ENCODE peak calls at places on chromosomes 4 and X, in ten cellular contexts. One of them, this sample, is unnamed.

GRCh38 chr4:43394976-43395375 is 502.5 kb downstream of the GRXCR1 start:
- DNase-seq in ecto neural progenitor cell: no peak
- DNase-seq in effector memory CD8-positive, alpha-beta T cell: no peak
- DNase-seq in AG04450: no peak
- DNase-seq in H54: no peak
- DNase-seq in ELF-1: no peak
- DNase-seq in activated CD4-positive, alpha-beta T cell treated with anti-CD3 and anti-CD28 coated beads, Interleukin-2, amount 50 U/mL, for 48 hours: no peak
- DNase-seq in nucleus accumbens: no peak
- DNase-seq in T1000: no peak
- DNase-seq in NCI-H510A: no peak
- DNase-seq in this sample: no peak

GRCh38 chrX:40164751-40165150 is 67.0 kb upstream of the BCOR start:
- DNase-seq in H54: no peak
- DNase-seq in ecto neural progenitor cell: no peak
- DNase-seq in AG04450: no peak
- DNase-seq in activated CD4-positive, alpha-beta T cell treated with anti-CD3 and anti-CD28 coated beads, Interleukin-2, amount 50 U/mL, for 48 hours: no peak
- DNase-seq in effector memory CD8-positive, alpha-beta T cell: no peak
- DNase-seq in ELF-1: no peak
- DNase-seq in nucleus accumbens: no peak
- DNase-seq in NCI-H510A: no peak
- DNase-seq in T1000: no peak
- DNase-seq in this sample: no peak

GRCh38 chrX:25025615-25026014 is 9.8 kb upstream of the ARX start:
- DNase-seq in ELF-1: no peak
- DNase-seq in AG04450: no peak
- DNase-seq in activated CD4-positive, alpha-beta T cell treated with anti-CD3 and anti-CD28 coated beads, Interleukin-2, amount 50 U/mL, for 48 hours: no peak
- DNase-seq in nucleus accumbens: no peak
- DNase-seq in ecto neural progenitor cell: no peak
- DNase-seq in T1000: no peak
- DNase-seq in effector memory CD8-positive, alpha-beta T cell: no peak
- DNase-seq in NCI-H510A: no peak
- DNase-seq in H54: no peak
- DNase-seq in this sample: no peak

GRCh38 chr4:26719954-26720552 is 136.2 kb downstream of the TBC1D19 start:
- DNase-seq in ELF-1: no peak
- DNase-seq in NCI-H510A: no peak
- DNase-seq in effector memory CD8-positive, alpha-beta T cell: no peak
- DNase-seq in T1000: no peak
- DNase-seq in activated CD4-positive, alpha-beta T cell treated with anti-CD3 and anti-CD28 coated beads, Interleukin-2, amount 50 U/mL, for 48 hours: no peak
- DNase-seq in nucleus accumbens: no peak
- DNase-seq in ecto neural progenitor cell: no peak
- DNase-seq in AG04450: no peak
- DNase-seq in H54: no peak
- DNase-seq in this sample: no peak

GRCh38 chr4:78665216-78665615 is 110.9 kb upstream of the BMP2K start:
- DNase-seq in effector memory CD8-positive, alpha-beta T cell: no peak
- DNase-seq in ecto neural progenitor cell: no peak
- DNase-seq in H54: no peak
- DNase-seq in ELF-1: no peak
- DNase-seq in AG04450: no peak
- DNase-seq in nucleus accumbens: no peak
- DNase-seq in T1000: no peak
- DNase-seq in NCI-H510A: no peak
- DNase-seq in activated CD4-positive, alpha-beta T cell treated with anti-CD3 and anti-CD28 coated beads, Interleukin-2, amount 50 U/mL, for 48 hours: no peak
- DNase-seq in this sample: no peak

GRCh38 chrX:110132450-110133114 is 129.7 kb downstream of the TMEM164 start:
- DNase-seq in AG04450: no peak
- DNase-seq in ecto neural progenitor cell: no peak
- DNase-seq in nucleus accumbens: no peak
- DNase-seq in T1000: no peak
- DNase-seq in NCI-H510A: no peak
- DNase-seq in effector memory CD8-positive, alpha-beta T cell: no peak
- DNase-seq in H54: no peak
- DNase-seq in ELF-1: no peak
- DNase-seq in activated CD4-positive, alpha-beta T cell treated with anti-CD3 and anti-CD28 coated beads, Interleukin-2, amount 50 U/mL, for 48 hours: no peak
- DNase-seq in this sample: no peak

GRCh38 chr4:155805016-155805415 is 46.2 kb downstream of the GUCY1B1 start:
- DNase-seq in ELF-1: no peak
- DNase-seq in H54: no peak
- DNase-seq in NCI-H510A: no peak
- DNase-seq in nucleus accumbens: no peak
- DNase-seq in AG04450: no peak
- DNase-seq in activated CD4-positive, alpha-beta T cell treated with anti-CD3 and anti-CD28 coated beads, Interleukin-2, amount 50 U/mL, for 48 hours: no peak
- DNase-seq in effector memory CD8-positive, alpha-beta T cell: no peak
- DNase-seq in ecto neural progenitor cell: no peak
- DNase-seq in T1000: no peak
- DNase-seq in this sample: no peak

GRCh38 chr4:107131295-107131694 is 95.2 kb upstream of the DKK2 start:
- DNase-seq in T1000: no peak
- DNase-seq in effector memory CD8-positive, alpha-beta T cell: no peak
- DNase-seq in nucleus accumbens: no peak
- DNase-seq in activated CD4-positive, alpha-beta T cell treated with anti-CD3 and anti-CD28 coated beads, Interleukin-2, amount 50 U/mL, for 48 hours: no peak
- DNase-seq in H54: no peak
- DNase-seq in ELF-1: no peak
- DNase-seq in AG04450: no peak
- DNase-seq in ecto neural progenitor cell: no peak
- DNase-seq in NCI-H510A: no peak
- DNase-seq in this sample: no peak

GRCh38 chr4:165873298-165874071 is 448 bp downstream of the TLL1 start:
- DNase-seq in nucleus accumbens: no peak
- DNase-seq in AG04450: no peak
- DNase-seq in activated CD4-positive, alpha-beta T cell treated with anti-CD3 and anti-CD28 coated beads, Interleukin-2, amount 50 U/mL, for 48 hours: peak
- DNase-seq in ecto neural progenitor cell: peak
- DNase-seq in NCI-H510A: no peak
- DNase-seq in T1000: no peak
- DNase-seq in ELF-1: peak
- DNase-seq in effector memory CD8-positive, alpha-beta T cell: no peak
- DNase-seq in H54: no peak
- DNase-seq in this sample: no peak

GRCh38 chrX:72393836-72394517 is 88.3 kb upstream of the CITED1 start:
- DNase-seq in AG04450: no peak
- DNase-seq in effector memory CD8-positive, alpha-beta T cell: no peak
- DNase-seq in ecto neural progenitor cell: no peak
- DNase-seq in NCI-H510A: no peak
- DNase-seq in activated CD4-positive, alpha-beta T cell treated with anti-CD3 and anti-CD28 coated beads, Interleukin-2, amount 50 U/mL, for 48 hours: no peak
- DNase-seq in T1000: no peak
- DNase-seq in nucleus accumbens: no peak
- DNase-seq in H54: no peak
- DNase-seq in ELF-1: no peak
- DNase-seq in this sample: no peak

GRCh38 chr4:187606581-187606980 is 389.0 kb upstream of the ZFP42 start:
- DNase-seq in AG04450: no peak
- DNase-seq in H54: peak
- DNase-seq in T1000: peak
- DNase-seq in NCI-H510A: no peak
- DNase-seq in nucleus accumbens: no peak
- DNase-seq in effector memory CD8-positive, alpha-beta T cell: no peak
- DNase-seq in activated CD4-positive, alpha-beta T cell treated with anti-CD3 and anti-CD28 coated beads, Interleukin-2, amount 50 U/mL, for 48 hours: no peak
- DNase-seq in ecto neural progenitor cell: no peak
- DNase-seq in ELF-1: peak
- DNase-seq in this sample: no peak

GRCh38 chr4:95835672-95836071 is 4.2 kb upstream of the PDHA2 start:
- DNase-seq in ecto neural progenitor cell: no peak
- DNase-seq in AG04450: no peak
- DNase-seq in H54: no peak
- DNase-seq in effector memory CD8-positive, alpha-beta T cell: no peak
- DNase-seq in nucleus accumbens: no peak
- DNase-seq in ELF-1: peak
- DNase-seq in NCI-H510A: no peak
- DNase-seq in T1000: no peak
- DNase-seq in activated CD4-positive, alpha-beta T cell treated with anti-CD3 and anti-CD28 coated beads, Interleukin-2, amount 50 U/mL, for 48 hours: no peak
- DNase-seq in this sample: no peak

GRCh38 chr4:86441175-86441960 is 81.5 kb upstream of the MAPK10 start:
- DNase-seq in ecto neural progenitor cell: no peak
- DNase-seq in effector memory CD8-positive, alpha-beta T cell: no peak
- DNase-seq in AG04450: no peak
- DNase-seq in NCI-H510A: no peak
- DNase-seq in activated CD4-positive, alpha-beta T cell treated with anti-CD3 and anti-CD28 coated beads, Interleukin-2, amount 50 U/mL, for 48 hours: no peak
- DNase-seq in nucleus accumbens: no peak
- DNase-seq in T1000: no peak
- DNase-seq in ELF-1: peak
- DNase-seq in H54: peak
- DNase-seq in this sample: no peak

GRCh38 chr4:133775881-133776280 is 425.7 kb downstream of the PABPC4L start:
- DNase-seq in H54: no peak
- DNase-seq in activated CD4-positive, alpha-beta T cell treated with anti-CD3 and anti-CD28 coated beads, Interleukin-2, amount 50 U/mL, for 48 hours: no peak
- DNase-seq in nucleus accumbens: no peak
- DNase-seq in NCI-H510A: no peak
- DNase-seq in ELF-1: no peak
- DNase-seq in effector memory CD8-positive, alpha-beta T cell: no peak
- DNase-seq in T1000: no peak
- DNase-seq in AG04450: peak
- DNase-seq in ecto neural progenitor cell: no peak
- DNase-seq in this sample: no peak

GRCh38 chr4:118867311-118868067 is 21.2 kb upstream of the SYNPO2 start:
- DNase-seq in activated CD4-positive, alpha-beta T cell treated with anti-CD3 and anti-CD28 coated beads, Interleukin-2, amount 50 U/mL, for 48 hours: no peak
- DNase-seq in H54: no peak
- DNase-seq in AG04450: no peak
- DNase-seq in ecto neural progenitor cell: no peak
- DNase-seq in NCI-H510A: no peak
- DNase-seq in effector memory CD8-positive, alpha-beta T cell: no peak
- DNase-seq in T1000: no peak
- DNase-seq in ELF-1: no peak
- DNase-seq in nucleus accumbens: no peak
- DNase-seq in this sample: no peak

GRCh38 chrX:33336783-33337182 is 125.4 kb upstream of the DMD start:
- DNase-seq in H54: no peak
- DNase-seq in ecto neural progenitor cell: peak
- DNase-seq in nucleus accumbens: peak
- DNase-seq in activated CD4-positive, alpha-beta T cell treated with anti-CD3 and anti-CD28 coated beads, Interleukin-2, amount 50 U/mL, for 48 hours: no peak
- DNase-seq in effector memory CD8-positive, alpha-beta T cell: no peak
- DNase-seq in NCI-H510A: no peak
- DNase-seq in ELF-1: peak
- DNase-seq in AG04450: no peak
- DNase-seq in T1000: no peak
- DNase-seq in this sample: no peak

GRCh38 chr4:78361621-78362120 is 189.9 kb upstream of the ANXA3 start:
- DNase-seq in nucleus accumbens: no peak
- DNase-seq in T1000: no peak
- DNase-seq in ecto neural progenitor cell: no peak
- DNase-seq in ELF-1: no peak
- DNase-seq in activated CD4-positive, alpha-beta T cell treated with anti-CD3 and anti-CD28 coated beads, Interleukin-2, amount 50 U/mL, for 48 hours: no peak
- DNase-seq in NCI-H510A: no peak
- DNase-seq in H54: no peak
- DNase-seq in effector memory CD8-positive, alpha-beta T cell: no peak
- DNase-seq in AG04450: no peak
- DNase-seq in this sample: no peak

GRCh38 chr4:20532871-20533870 is 167.1 kb upstream of the PACRGL start:
- DNase-seq in H54: no peak
- DNase-seq in activated CD4-positive, alpha-beta T cell treated with anti-CD3 and anti-CD28 coated beads, Interleukin-2, amount 50 U/mL, for 48 hours: no peak
- DNase-seq in T1000: peak
- DNase-seq in effector memory CD8-positive, alpha-beta T cell: no peak
- DNase-seq in nucleus accumbens: no peak
- DNase-seq in ELF-1: no peak
- DNase-seq in NCI-H510A: no peak
- DNase-seq in AG04450: no peak
- DNase-seq in ecto neural progenitor cell: no peak
- DNase-seq in this sample: no peak

GRCh38 chrX:76433219-76433618 is 5.7 kb downstream of the MAGEE1 start:
- DNase-seq in H54: no peak
- DNase-seq in NCI-H510A: peak
- DNase-seq in AG04450: no peak
- DNase-seq in activated CD4-positive, alpha-beta T cell treated with anti-CD3 and anti-CD28 coated beads, Interleukin-2, amount 50 U/mL, for 48 hours: no peak
- DNase-seq in nucleus accumbens: no peak
- DNase-seq in ecto neural progenitor cell: no peak
- DNase-seq in effector memory CD8-positive, alpha-beta T cell: no peak
- DNase-seq in ELF-1: no peak
- DNase-seq in T1000: no peak
- DNase-seq in this sample: no peak

GRCh38 chrX:313546-313945 is 5.0 kb downstream of the GTPBP6 start:
- DNase-seq in ecto neural progenitor cell: no peak
- DNase-seq in ELF-1: no peak
- DNase-seq in AG04450: no peak
- DNase-seq in T1000: no peak
- DNase-seq in activated CD4-positive, alpha-beta T cell treated with anti-CD3 and anti-CD28 coated beads, Interleukin-2, amount 50 U/mL, for 48 hours: no peak
- DNase-seq in effector memory CD8-positive, alpha-beta T cell: no peak
- DNase-seq in H54: no peak
- DNase-seq in NCI-H510A: no peak
- DNase-seq in nucleus accumbens: no peak
- DNase-seq in this sample: no peak

GRCh38 chr4:166078383-166078782 is 205.3 kb downstream of the TLL1 start:
- DNase-seq in nucleus accumbens: no peak
- DNase-seq in activated CD4-positive, alpha-beta T cell treated with anti-CD3 and anti-CD28 coated beads, Interleukin-2, amount 50 U/mL, for 48 hours: no peak
- DNase-seq in NCI-H510A: no peak
- DNase-seq in H54: no peak
- DNase-seq in T1000: no peak
- DNase-seq in ELF-1: no peak
- DNase-seq in ecto neural progenitor cell: no peak
- DNase-seq in effector memory CD8-positive, alpha-beta T cell: no peak
- DNase-seq in AG04450: no peak
- DNase-seq in this sample: no peak

GRCh38 chrX:37686348-37686736 is 751 bp downstream of the XK start:
- DNase-seq in ecto neural progenitor cell: no peak
- DNase-seq in nucleus accumbens: no peak
- DNase-seq in T1000: no peak
- DNase-seq in AG04450: no peak
- DNase-seq in H54: no peak
- DNase-seq in NCI-H510A: no peak
- DNase-seq in activated CD4-positive, alpha-beta T cell treated with anti-CD3 and anti-CD28 coated beads, Interleukin-2, amount 50 U/mL, for 48 hours: no peak
- DNase-seq in ELF-1: no peak
- DNase-seq in effector memory CD8-positive, alpha-beta T cell: no peak
- DNase-seq in this sample: no peak

GRCh38 chrX:11296051-11296450 is 2.8 kb downstream of the AMELX start:
- DNase-seq in T1000: no peak
- DNase-seq in ELF-1: no peak
- DNase-seq in H54: no peak
- DNase-seq in nucleus accumbens: no peak
- DNase-seq in ecto neural progenitor cell: no peak
- DNase-seq in AG04450: no peak
- DNase-seq in effector memory CD8-positive, alpha-beta T cell: no peak
- DNase-seq in activated CD4-positive, alpha-beta T cell treated with anti-CD3 and anti-CD28 coated beads, Interleukin-2, amount 50 U/mL, for 48 hours: no peak
- DNase-seq in NCI-H510A: no peak
- DNase-seq in this sample: no peak

GRCh38 chr4:170529760-170530440 is 440.1 kb upstream of the AADAT start:
- DNase-seq in T1000: no peak
- DNase-seq in ELF-1: no peak
- DNase-seq in activated CD4-positive, alpha-beta T cell treated with anti-CD3 and anti-CD28 coated beads, Interleukin-2, amount 50 U/mL, for 48 hours: no peak
- DNase-seq in nucleus accumbens: no peak
- DNase-seq in H54: no peak
- DNase-seq in effector memory CD8-positive, alpha-beta T cell: no peak
- DNase-seq in NCI-H510A: no peak
- DNase-seq in AG04450: no peak
- DNase-seq in ecto neural progenitor cell: no peak
- DNase-seq in this sample: no peak

GRCh38 chr4:16942491-16942890 is 44.0 kb upstream of the LDB2 start:
- DNase-seq in ecto neural progenitor cell: no peak
- DNase-seq in ELF-1: no peak
- DNase-seq in nucleus accumbens: no peak
- DNase-seq in AG04450: no peak
- DNase-seq in NCI-H510A: no peak
- DNase-seq in activated CD4-positive, alpha-beta T cell treated with anti-CD3 and anti-CD28 coated beads, Interleukin-2, amount 50 U/mL, for 48 hours: no peak
- DNase-seq in T1000: no peak
- DNase-seq in effector memory CD8-positive, alpha-beta T cell: no peak
- DNase-seq in H54: no peak
- DNase-seq in this sample: no peak

GRCh38 chr4:157128395-157128794 is 52.4 kb downstream of the GLRB start:
- DNase-seq in NCI-H510A: no peak
- DNase-seq in nucleus accumbens: no peak
- DNase-seq in H54: no peak
- DNase-seq in T1000: no peak
- DNase-seq in activated CD4-positive, alpha-beta T cell treated with anti-CD3 and anti-CD28 coated beads, Interleukin-2, amount 50 U/mL, for 48 hours: no peak
- DNase-seq in effector memory CD8-positive, alpha-beta T cell: no peak
- DNase-seq in AG04450: peak
- DNase-seq in ecto neural progenitor cell: no peak
- DNase-seq in ELF-1: no peak
- DNase-seq in this sample: no peak

GRCh38 chrX:23888887-23889501 is 18.7 kb downstream of the APOO start:
- DNase-seq in activated CD4-positive, alpha-beta T cell treated with anti-CD3 and anti-CD28 coated beads, Interleukin-2, amount 50 U/mL, for 48 hours: no peak
- DNase-seq in NCI-H510A: no peak
- DNase-seq in nucleus accumbens: no peak
- DNase-seq in effector memory CD8-positive, alpha-beta T cell: no peak
- DNase-seq in ecto neural progenitor cell: no peak
- DNase-seq in ELF-1: no peak
- DNase-seq in AG04450: no peak
- DNase-seq in T1000: no peak
- DNase-seq in H54: no peak
- DNase-seq in this sample: no peak

GRCh38 chr4:65007841-65008439 is 598.7 kb upstream of the TECRL start:
- DNase-seq in effector memory CD8-positive, alpha-beta T cell: no peak
- DNase-seq in NCI-H510A: no peak
- DNase-seq in AG04450: no peak
- DNase-seq in T1000: no peak
- DNase-seq in activated CD4-positive, alpha-beta T cell treated with anti-CD3 and anti-CD28 coated beads, Interleukin-2, amount 50 U/mL, for 48 hours: no peak
- DNase-seq in ELF-1: peak
- DNase-seq in nucleus accumbens: no peak
- DNase-seq in ecto neural progenitor cell: no peak
- DNase-seq in H54: peak
- DNase-seq in this sample: no peak